ENCODE peak calls at places on chromosomes 5 and 9, in nine cellular contexts. One of them, this sample, is unnamed.
A peak's percentile ranks its signal among the peaks of the same experiment; 100 is the strongest.

GRCh38 chr9:68750786-68751185 is 45.7 kb downstream of the PIP5K1B start:
- DNase-seq in ovary: no peak
- DNase-seq in HepG2: peak; percentile 23
- DNase-seq in stomach: no peak
- DNase-seq in suprapubic skin: no peak
- DNase-seq in A549: no peak
- DNase-seq in SK-N-SH: no peak
- DNase-seq in tibial nerve: no peak
- DNase-seq in upper lobe of left lung: no peak
- DNase-seq in this sample: no peak

GRCh38 chr9:20355022-20355421 is 267.3 kb downstream of the MLLT3 start:
- DNase-seq in ovary: no peak
- DNase-seq in upper lobe of left lung: no peak
- DNase-seq in stomach: no peak
- DNase-seq in SK-N-SH: peak; percentile 10
- DNase-seq in tibial nerve: no peak
- DNase-seq in suprapubic skin: no peak
- DNase-seq in A549: no peak
- DNase-seq in HepG2: no peak
- DNase-seq in this sample: no peak

GRCh38 chr5:148393390-148393741 is 9.6 kb downstream of the FBXO38 start:
- DNase-seq in SK-N-SH: no peak
- DNase-seq in ovary: no peak
- DNase-seq in suprapubic skin: no peak
- DNase-seq in A549: no peak
- DNase-seq in stomach: no peak
- DNase-seq in HepG2: peak; percentile 37
- DNase-seq in tibial nerve: no peak
- DNase-seq in upper lobe of left lung: no peak
- DNase-seq in this sample: no peak

GRCh38 chr5:50922942-50923767 is 256.7 kb downstream of the PARP8 start:
- DNase-seq in HepG2: no peak
- DNase-seq in tibial nerve: no peak
- DNase-seq in stomach: no peak
- DNase-seq in ovary: no peak
- DNase-seq in upper lobe of left lung: no peak
- DNase-seq in suprapubic skin: no peak
- DNase-seq in SK-N-SH: no peak
- DNase-seq in A549: no peak
- DNase-seq in this sample: no peak

GRCh38 chr9:21919377-21920362 is 74.5 kb downstream of the CDKN2A start:
- DNase-seq in tibial nerve: no peak
- DNase-seq in upper lobe of left lung: no peak
- DNase-seq in ovary: no peak
- DNase-seq in SK-N-SH: peak; percentile 4
- DNase-seq in HepG2: peak; percentile 1
- DNase-seq in suprapubic skin: no peak
- DNase-seq in stomach: no peak
- DNase-seq in A549: no peak
- DNase-seq in this sample: no peak

GRCh38 chr9:94771096-94771495 is 44.6 kb downstream of the AOPEP start:
- DNase-seq in upper lobe of left lung: no peak
- DNase-seq in stomach: no peak
- DNase-seq in HepG2: no peak
- DNase-seq in suprapubic skin: no peak
- DNase-seq in tibial nerve: no peak
- DNase-seq in ovary: no peak
- DNase-seq in SK-N-SH: no peak
- DNase-seq in A549: no peak
- DNase-seq in this sample: no peak

GRCh38 chr9:130522233-130522808 is 57.1 kb upstream of the FUBP3 start:
- DNase-seq in upper lobe of left lung: no peak
- DNase-seq in tibial nerve: no peak
- DNase-seq in suprapubic skin: no peak
- DNase-seq in A549: no peak
- DNase-seq in HepG2: no peak
- DNase-seq in SK-N-SH: peak; percentile 58
- DNase-seq in stomach: no peak
- DNase-seq in ovary: no peak
- DNase-seq in this sample: no peak

GRCh38 chr9:119500072-119500771 is 131.0 kb upstream of the BRINP1 start:
- DNase-seq in A549: no peak
- DNase-seq in suprapubic skin: no peak
- DNase-seq in stomach: no peak
- DNase-seq in upper lobe of left lung: no peak
- DNase-seq in ovary: no peak
- DNase-seq in HepG2: no peak
- DNase-seq in SK-N-SH: no peak
- DNase-seq in tibial nerve: no peak
- DNase-seq in this sample: no peak

GRCh38 chr5:17157916-17158529 is 59.4 kb upstream of the BASP1 start:
- DNase-seq in tibial nerve: no peak
- DNase-seq in stomach: no peak
- DNase-seq in SK-N-SH: no peak
- DNase-seq in HepG2: no peak
- DNase-seq in suprapubic skin: no peak
- DNase-seq in ovary: no peak
- DNase-seq in A549: no peak
- DNase-seq in upper lobe of left lung: peak; percentile 23
- DNase-seq in this sample: no peak
- TF ChIP-seq EP300 in tibial nerve: no peak
- TF ChIP-seq EP300 in stomach: no peak
- TF ChIP-seq EP300 in SK-N-SH: no peak
- TF ChIP-seq EP300 in HepG2: no peak
- TF ChIP-seq EP300 in suprapubic skin: no peak
- TF ChIP-seq EP300 in ovary: no peak
- TF ChIP-seq EP300 in A549: no peak
- TF ChIP-seq EP300 in upper lobe of left lung: no peak
- TF ChIP-seq EP300 in this sample: no peak

GRCh38 chr5:77957931-77958476 is 181.9 kb upstream of the TBCA start:
- DNase-seq in ovary: no peak
- DNase-seq in A549: no peak
- DNase-seq in SK-N-SH: no peak
- DNase-seq in HepG2: no peak
- DNase-seq in stomach: no peak
- DNase-seq in tibial nerve: no peak
- DNase-seq in upper lobe of left lung: no peak
- DNase-seq in suprapubic skin: no peak
- DNase-seq in this sample: no peak

GRCh38 chr5:77958642-77959315 is 182.6 kb upstream of the TBCA start:
- DNase-seq in upper lobe of left lung: no peak
- DNase-seq in A549: no peak
- DNase-seq in ovary: no peak
- DNase-seq in tibial nerve: no peak
- DNase-seq in HepG2: no peak
- DNase-seq in suprapubic skin: no peak
- DNase-seq in SK-N-SH: no peak
- DNase-seq in stomach: no peak
- DNase-seq in this sample: no peak

GRCh38 chr5:77963795-77964194 is 187.7 kb upstream of the TBCA start:
- DNase-seq in ovary: no peak
- DNase-seq in upper lobe of left lung: no peak
- DNase-seq in stomach: no peak
- DNase-seq in HepG2: no peak
- DNase-seq in suprapubic skin: no peak
- DNase-seq in A549: no peak
- DNase-seq in tibial nerve: no peak
- DNase-seq in SK-N-SH: no peak
- DNase-seq in this sample: no peak

GRCh38 chr5:77960305-77960704 is 184.2 kb upstream of the TBCA start:
- DNase-seq in SK-N-SH: no peak
- DNase-seq in upper lobe of left lung: no peak
- DNase-seq in suprapubic skin: no peak
- DNase-seq in stomach: no peak
- DNase-seq in HepG2: no peak
- DNase-seq in A549: no peak
- DNase-seq in tibial nerve: no peak
- DNase-seq in ovary: no peak
- DNase-seq in this sample: no peak

GRCh38 chr5:77960863-77961396 is 184.8 kb upstream of the TBCA start:
- DNase-seq in ovary: no peak
- DNase-seq in HepG2: no peak
- DNase-seq in upper lobe of left lung: no peak
- DNase-seq in stomach: no peak
- DNase-seq in SK-N-SH: no peak
- DNase-seq in A549: no peak
- DNase-seq in tibial nerve: no peak
- DNase-seq in suprapubic skin: no peak
- DNase-seq in this sample: no peak
- TF ChIP-seq EP300 in ovary: no peak
- TF ChIP-seq EP300 in HepG2: no peak
- TF ChIP-seq EP300 in upper lobe of left lung: no peak
- TF ChIP-seq EP300 in stomach: no peak
- TF ChIP-seq EP300 in SK-N-SH: no peak
- TF ChIP-seq EP300 in A549: no peak
- TF ChIP-seq EP300 in tibial nerve: no peak
- TF ChIP-seq EP300 in suprapubic skin: no peak
- TF ChIP-seq EP300 in this sample: no peak

GRCh38 chr9:114227288-114228033 is 72.1 kb downstream of the COL27A1 start:
- DNase-seq in suprapubic skin: no peak
- DNase-seq in SK-N-SH: peak; percentile 58
- DNase-seq in A549: no peak
- DNase-seq in tibial nerve: no peak
- DNase-seq in stomach: no peak
- DNase-seq in upper lobe of left lung: no peak
- DNase-seq in ovary: no peak
- DNase-seq in HepG2: no peak
- DNase-seq in this sample: no peak

GRCh38 chr9:114230068-114230467 is 74.7 kb downstream of the COL27A1 start:
- DNase-seq in suprapubic skin: no peak
- DNase-seq in ovary: no peak
- DNase-seq in A549: no peak
- DNase-seq in stomach: no peak
- DNase-seq in SK-N-SH: no peak
- DNase-seq in upper lobe of left lung: no peak
- DNase-seq in tibial nerve: no peak
- DNase-seq in HepG2: no peak
- DNase-seq in this sample: no peak

GRCh38 chr9:114228034-114228808 is 72.9 kb downstream of the COL27A1 start:
- DNase-seq in stomach: no peak
- DNase-seq in upper lobe of left lung: no peak
- DNase-seq in suprapubic skin: no peak
- DNase-seq in A549: no peak
- DNase-seq in ovary: no peak
- DNase-seq in tibial nerve: no peak
- DNase-seq in SK-N-SH: no peak
- DNase-seq in HepG2: no peak
- DNase-seq in this sample: no peak

GRCh38 chr9:114231218-114232090 is 76.1 kb downstream of the COL27A1 start:
- DNase-seq in HepG2: no peak
- DNase-seq in upper lobe of left lung: no peak
- DNase-seq in A549: no peak
- DNase-seq in ovary: no peak
- DNase-seq in SK-N-SH: peak; percentile 65
- DNase-seq in suprapubic skin: no peak
- DNase-seq in stomach: no peak
- DNase-seq in tibial nerve: no peak
- DNase-seq in this sample: no peak

DNA sequence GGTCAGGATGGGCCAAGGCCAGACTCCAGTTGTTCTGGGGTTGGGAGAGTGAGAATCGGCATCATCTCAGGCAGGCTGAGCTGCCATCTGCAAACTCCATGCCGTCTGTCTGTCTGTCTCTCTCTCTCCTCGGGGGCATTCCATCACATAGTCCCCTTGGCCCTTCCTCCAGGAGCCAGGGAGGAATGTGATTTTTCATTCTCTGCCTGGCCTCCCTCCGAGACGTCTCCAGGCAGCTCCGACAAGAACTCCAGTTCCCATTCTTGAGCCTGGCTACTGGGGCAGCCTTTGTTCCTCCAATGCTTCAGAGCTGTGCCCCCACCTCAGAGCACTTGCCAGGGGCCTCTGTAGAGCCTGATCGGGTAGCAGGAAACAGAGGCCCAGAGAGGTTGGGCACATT is 73.9 kb downstream of the COL27A1 start:
- DNase-seq in suprapubic skin: no peak
- DNase-seq in stomach: no peak
- DNase-seq in A549: no peak
- DNase-seq in SK-N-SH: no peak
- DNase-seq in upper lobe of left lung: no peak
- DNase-seq in tibial nerve: no peak
- DNase-seq in ovary: no peak
- DNase-seq in HepG2: no peak
- DNase-seq in this sample: no peak
- TF ChIP-seq EP300 in suprapubic skin: no peak
- TF ChIP-seq EP300 in stomach: no peak
- TF ChIP-seq EP300 in A549: no peak
- TF ChIP-seq EP300 in SK-N-SH: no peak
- TF ChIP-seq EP300 in upper lobe of left lung: no peak
- TF ChIP-seq EP300 in tibial nerve: no peak
- TF ChIP-seq EP300 in ovary: no peak
- TF ChIP-seq EP300 in HepG2: no peak
- TF ChIP-seq EP300 in this sample: no peak

GRCh38 chr9:123727332-123727731 is 202.6 kb downstream of the DENND1A start:
- DNase-seq in HepG2: no peak
- DNase-seq in A549: no peak
- DNase-seq in ovary: no peak
- DNase-seq in suprapubic skin: no peak
- DNase-seq in stomach: no peak
- DNase-seq in tibial nerve: no peak
- DNase-seq in upper lobe of left lung: no peak
- DNase-seq in SK-N-SH: no peak
- DNase-seq in this sample: no peak

GRCh38 chr9:123722378-123722777 is 207.5 kb downstream of the DENND1A start:
- DNase-seq in stomach: no peak
- DNase-seq in suprapubic skin: no peak
- DNase-seq in HepG2: no peak
- DNase-seq in tibial nerve: no peak
- DNase-seq in A549: no peak
- DNase-seq in SK-N-SH: no peak
- DNase-seq in ovary: no peak
- DNase-seq in upper lobe of left lung: no peak
- DNase-seq in this sample: no peak

GRCh38 chr9:123723135-123723875 is 206.6 kb downstream of the DENND1A start:
- DNase-seq in suprapubic skin: no peak
- DNase-seq in A549: no peak
- DNase-seq in HepG2: no peak
- DNase-seq in ovary: no peak
- DNase-seq in SK-N-SH: no peak
- DNase-seq in tibial nerve: no peak
- DNase-seq in upper lobe of left lung: no peak
- DNase-seq in stomach: no peak
- DNase-seq in this sample: no peak

GRCh38 chr9:123725389-123725788 is 204.5 kb downstream of the DENND1A start:
- DNase-seq in A549: no peak
- DNase-seq in tibial nerve: no peak
- DNase-seq in HepG2: no peak
- DNase-seq in stomach: no peak
- DNase-seq in SK-N-SH: peak; percentile 53
- DNase-seq in upper lobe of left lung: no peak
- DNase-seq in ovary: no peak
- DNase-seq in suprapubic skin: no peak
- DNase-seq in this sample: peak; percentile 73

DNA sequence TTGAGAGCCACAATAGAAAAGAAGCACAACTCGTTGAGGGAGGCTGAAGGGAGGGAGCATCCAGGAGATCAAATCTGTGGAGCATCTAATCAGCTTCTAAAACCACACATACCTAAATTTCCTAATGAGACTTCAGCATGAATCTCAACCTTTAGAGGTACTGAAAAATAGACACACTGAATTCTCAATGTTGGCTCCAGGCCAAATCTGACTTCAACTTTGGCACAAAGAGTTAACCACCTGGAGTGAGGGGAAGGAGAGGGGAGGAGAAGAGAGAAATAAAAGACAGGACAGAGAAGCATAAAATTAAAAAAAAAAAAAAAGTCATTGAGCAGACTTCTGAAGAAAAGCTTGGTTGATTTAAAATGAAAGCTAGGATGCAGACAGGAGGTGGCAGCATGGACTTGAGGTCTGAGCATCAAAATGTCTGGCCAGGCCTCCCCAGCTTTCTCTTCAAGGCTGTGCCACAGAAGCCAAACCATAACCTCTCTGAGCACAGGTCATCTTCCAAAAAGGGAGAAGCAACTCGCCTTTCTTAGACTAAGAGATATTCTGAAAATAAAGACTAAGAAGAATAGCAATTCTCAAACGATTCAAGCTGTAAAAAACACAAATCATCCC is 205.6 kb downstream of the DENND1A start:
- DNase-seq in tibial nerve: no peak
- DNase-seq in stomach: no peak
- DNase-seq in suprapubic skin: no peak
- DNase-seq in HepG2: no peak
- DNase-seq in ovary: no peak
- DNase-seq in upper lobe of left lung: no peak
- DNase-seq in SK-N-SH: peak; percentile 15
- DNase-seq in A549: no peak
- DNase-seq in this sample: no peak
- TF ChIP-seq EP300 in tibial nerve: no peak
- TF ChIP-seq EP300 in stomach: no peak
- TF ChIP-seq EP300 in suprapubic skin: no peak
- TF ChIP-seq EP300 in HepG2: no peak
- TF ChIP-seq EP300 in ovary: no peak
- TF ChIP-seq EP300 in upper lobe of left lung: no peak
- TF ChIP-seq EP300 in SK-N-SH: no peak
- TF ChIP-seq EP300 in A549: no peak
- TF ChIP-seq EP300 in this sample: no peak